ENCODE peak calls at places on chromosomes 1 and 21, in nine cellular contexts. S is NCI-H345; N is colonic mucosa; M is hypothalamus; F is NCI-H446 treated with DMSO at 0.1 percent for 48 hours; J is nephron progenitor cell; R is activated gamma-delta T cell treated with anti-CD3 and anti-CD28 coated beads, Interleukin-2, amount 50 U/mL, for 16 hours; X is RPMI7951; Q is stimulated activated CD4-positive, alpha-beta T cell treated with anti-CD3 and anti-CD28 coated beads, Interleukin-4, amount 100 ng/mL, for 4 hours. B is an unnamed sample.

GRCh38 chr1:156079762-156080597 is 2.3 kb downstream of the MEX3A start:
- DNase-seq in S (no peak), R (no peak), X (no peak), Q (no peak), M (no peak), F (no peak), N (no peak), J (no peak), B (no peak)

GRCh38 chr1:21933397-21934248 is 3.5 kb downstream of the HSPG2 start:
- DNase-seq in X (no peak), N (peak), S (peak), M (no peak), J (no peak), Q (no peak), F (no peak), R (no peak), B (no peak)

GRCh38 chr1:115665319-115665718 is 23.5 kb downstream of the VANGL1 start:
- DNase-seq in X (no peak), R (no peak), J (no peak), S (peak), F (no peak), N (peak), M (no peak), Q (no peak), B (no peak)

GRCh38 chr1:87386217-87386790 is 57.6 kb downstream of the LMO4 start:
- DNase-seq in Q (no peak), S (no peak), X (no peak), J (no peak), F (no peak), R (no peak), N (no peak), M (no peak), B (no peak)

GRCh38 chr21:44444286-44444931 is 10.9 kb upstream of the LRRC3 start:
- DNase-seq in M (no peak), X (no peak), F (no peak), S (no peak), Q (no peak), N (no peak), J (peak), R (no peak), B (peak)

GRCh38 chr1:209443361-209443931 is 140.1 kb upstream of the CAMK1G start:
- DNase-seq in Q (no peak), J (no peak), N (no peak), R (no peak), S (no peak), M (no peak), X (no peak), F (no peak), B (no peak)

GRCh38 chr1:71089536-71090270 is 8.9 kb upstream of the ZRANB2 start:
- DNase-seq in N (no peak), X (no peak), Q (no peak), J (no peak), F (no peak), M (no peak), S (no peak), R (no peak), B (no peak)

GRCh38 chr1:43058545-43059360 is 100.1 kb upstream of the SLC2A1 start:
- DNase-seq in R (no peak), N (no peak), Q (no peak), J (peak), S (no peak), X (no peak), F (no peak), M (no peak), B (no peak)

GRCh38 chr1:55043726-55044125 is 4.4 kb downstream of the PCSK9 start:
- DNase-seq in R (no peak), N (no peak), M (no peak), S (no peak), J (no peak), Q (no peak), X (no peak), F (no peak), B (no peak)

GRCh38 chr1:93033029-93033428 is 46.1 kb upstream of the MTF2 start:
- DNase-seq in X (no peak), N (no peak), M (no peak), R (no peak), Q (no peak), F (peak), J (no peak), S (no peak), B (peak)

GRCh38 chr21:41316200-41316599 is 401 bp upstream of the FAM3B start:
- DNase-seq in X (no peak), F (no peak), N (no peak), R (no peak), Q (no peak), S (no peak), J (no peak), M (no peak), B (no peak)

GRCh38 chr21:42313501-42313969 is 1.7 kb downstream of the TFF3 start:
- DNase-seq in F (no peak), M (no peak), Q (no peak), S (peak), R (no peak), N (peak), X (no peak), J (no peak), B (peak)

GRCh38 chr1:36653850-36654249 is 171.1 kb upstream of the CSF3R start:
- DNase-seq in X (peak), J (no peak), M (peak), N (no peak), F (peak), R (no peak), Q (no peak), S (peak), B (peak)

GRCh38 chr1:23619299-23620188 is 60.2 kb upstream of the ID3 start:
- DNase-seq in X (no peak), R (peak), S (peak), J (peak), M (no peak), F (no peak), Q (peak), N (peak), B (no peak)

GRCh38 chr21:37642493-37642892 is 273.8 kb downstream of the KCNJ6 start:
- DNase-seq in J (no peak), Q (peak), R (no peak), X (no peak), N (no peak), S (peak), M (no peak), F (no peak), B (no peak)

GRCh38 chr1:89843279-89844121 is 22.7 kb downstream of the LRRC8D start:
- DNase-seq in M (peak), Q (peak), S (peak), R (peak), X (peak), F (no peak), J (peak), N (peak), B (no peak)

GRCh38 chr1:101781437-101781836 is 215.3 kb downstream of the OLFM3 start:
- DNase-seq in F (peak), N (peak), Q (no peak), M (no peak), S (peak), R (no peak), J (no peak), X (no peak), B (no peak)

GRCh38 chr1:195790514-195791168 is 817.6 kb downstream of the KCNT2 start:
- DNase-seq in Q (no peak), J (no peak), S (no peak), F (no peak), M (no peak), N (no peak), R (no peak), X (no peak), B (no peak)

GRCh38 chr1:86504895-86505625 is 36.3 kb downstream of the CLCA1 start:
- DNase-seq in F (no peak), X (no peak), N (peak), Q (no peak), R (no peak), J (no peak), S (no peak), M (no peak), B (no peak)

GRCh38 chr1:147235822-147236221 is 6.7 kb upstream of the CHD1L start:
- DNase-seq in R (no peak), Q (no peak), N (no peak), X (no peak), M (no peak), J (no peak), S (no peak), F (no peak), B (no peak)

GRCh38 chr1:71427066-71427465 is 346.2 kb upstream of the ZRANB2 start:
- DNase-seq in X (no peak), F (no peak), Q (no peak), S (peak), J (no peak), M (no peak), R (no peak), N (no peak), B (no peak)

GRCh38 chr1:70042090-70042716 is 163.2 kb downstream of the LRRC40 start:
- DNase-seq in R (no peak), Q (no peak), M (no peak), N (no peak), X (peak), F (no peak), J (no peak), S (no peak), B (no peak)

GRCh38 chr1:24901791-24902470 is 28.1 kb downstream of the RUNX3 start:
- DNase-seq in X (no peak), S (no peak), Q (no peak), F (no peak), M (no peak), R (no peak), N (no peak), J (no peak), B (no peak)

GRCh38 chr1:32273389-32274208 is 18.3 kb upstream of the HDAC1 start:
- DNase-seq in N (peak), J (no peak), R (peak), F (no peak), M (no peak), X (no peak), Q (peak), S (peak), B (no peak)

GRCh38 chr1:182968151-182968741 is 15.3 kb upstream of the SHCBP1L start:
- DNase-seq in F (no peak), Q (no peak), S (no peak), M (no peak), J (no peak), N (no peak), X (peak), R (no peak), B (no peak)

GRCh38 chr1:115251856-115252255 is 86.2 kb downstream of the NGF start:
- DNase-seq in N (no peak), X (peak), F (no peak), R (no peak), M (no peak), Q (no peak), J (no peak), S (no peak), B (no peak)

GRCh38 chr1:200437556-200438203 is 27.8 kb upstream of the ZNF281 start:
- DNase-seq in S (no peak), J (no peak), N (no peak), M (no peak), X (peak), Q (no peak), R (no peak), F (no peak), B (no peak)

GRCh38 chr1:155607708-155608107 is 2.3 kb upstream of the MSTO1 start:
- DNase-seq in F (no peak), M (no peak), Q (no peak), J (no peak), N (no peak), S (no peak), X (no peak), R (no peak), B (no peak)